ENCODE peak calls at places on chromosomes 5 and 9, in eight cellular contexts. C is activated CD8-positive, alpha-beta memory T cell treated with anti-CD3 and anti-CD28 coated beads for 24 hours; X is naive thymus-derived CD8-positive, alpha-beta T cell; Q is T follicular helper cell; M is T-cell; O is left ventricle myocardium inferior; V is ovary; G is NCI-H510A treated with DMSO at 0.1 percent for 48 hours. Y is an unnamed sample.
A peak's percentile ranks its signal among the peaks of the same experiment; 100 is the strongest.

GRCh38 chr5:98768160-98769005 is 5.1 kb upstream of the RGMB start:
- DNase-seq in Q (no peak), O (no peak), G (peak; percentile 50), X (no peak), V (peak; percentile 37), C (peak; percentile 66), M (no peak), Y (no peak)

GRCh38 chr5:86546582-86546981 is 71.2 kb upstream of the COX7C start:
- DNase-seq in X (no peak), C (no peak), M (no peak), G (no peak), V (no peak), Q (no peak), O (no peak), Y (no peak)

GRCh38 chr9:92964607-92964975 is 17.3 kb downstream of the FGD3 start:
- DNase-seq in M (no peak), Q (no peak), O (no peak), C (peak; percentile 80), V (no peak), X (no peak), G (no peak), Y (no peak)

GRCh38 chr9:91117959-91118651 is 243.6 kb downstream of the AUH start:
- DNase-seq in V (peak; percentile 87), C (no peak), G (peak; percentile 97), M (no peak), X (no peak), O (peak; percentile 85), Q (no peak), Y (no peak)

GRCh38 chr5:66959668-66960067 is 236.9 kb downstream of the CD180 start:
- DNase-seq in M (no peak), C (no peak), X (no peak), G (peak; percentile 18), Q (no peak), O (no peak), V (no peak), Y (no peak)

GRCh38 chr9:130759738-130760137 is 66.2 kb downstream of the EXOSC2 start:
- DNase-seq in O (no peak), G (no peak), C (no peak), X (no peak), Q (no peak), V (no peak), M (no peak), Y (no peak)

GRCh38 chr5:78638423-78638822 is 10.1 kb downstream of the LHFPL2 start:
- DNase-seq in X (no peak), C (no peak), O (peak; percentile 45), G (peak; percentile 60), V (peak; percentile 40), M (no peak), Q (no peak), Y (no peak)

GRCh38 chr5:173035904-173036707 is 20.0 kb upstream of the CREBRF start:
- DNase-seq in C (no peak), X (no peak), V (no peak), O (no peak), G (no peak), M (no peak), Q (no peak), Y (no peak)

GRCh38 chr5:154465169-154465568 is 12.9 kb downstream of the HAND1 start:
- DNase-seq in C (no peak), M (no peak), X (no peak), O (no peak), V (no peak), Q (no peak), G (no peak), Y (no peak)

GRCh38 chr9:133188843-133189180 is 20.2 kb downstream of the OBP2B start:
- DNase-seq in Q (no peak), X (no peak), O (no peak), C (no peak), M (no peak), G (no peak), V (no peak), Y (no peak)